ENCODE peak calls at places on chromosomes 12 and 14, in ten cellular contexts. H is sigmoid colon, I is prostate gland, K is transverse colon, U is HCT116, Y is endothelial cell of umbilical vein, G is GM12878, J is HepG2, X is suprapubic skin, E is breast epithelium. C is an unnamed sample.
A peak's percentile ranks its signal among the peaks of the same experiment; 100 is the strongest.

GRCh38 chr12:27434673-27435565 is 11.6 kb upstream of the SMCO2 start:
- DNase-seq in G (no peak), J (no peak), X (no peak), U (no peak), E (no peak), K (no peak), I (peak; percentile 4), Y (peak; percentile 17), H (no peak), C (no peak)

GRCh38 chr12:53004178-53004577 is 2.1 kb upstream of the EIF4B start:
- DNase-seq in H (no peak), U (no peak), G (no peak), X (no peak), E (no peak), J (no peak), I (no peak), K (no peak), Y (no peak), C (no peak)

GRCh38 chr12:115632323-115632722 is 645.2 kb downstream of the MED13L start:
- DNase-seq in X (no peak), E (no peak), H (no peak), U (no peak), G (no peak), K (no peak), I (peak; percentile 11), Y (no peak), J (no peak), C (no peak)

GRCh38 chr14:102042699-102043098 is 44.1 kb downstream of the HSP90AA1 start:
- DNase-seq in I (no peak), Y (no peak), H (no peak), X (no peak), K (no peak), G (no peak), E (no peak), U (no peak), J (no peak), C (no peak)

GRCh38 chr12:119802472-119802871 is 74.6 kb downstream of the CIT start:
- DNase-seq in X (peak; percentile 73), H (peak; percentile 73), K (peak; percentile 15), J (no peak), U (no peak), G (no peak), E (no peak), Y (no peak), I (peak; percentile 30), C (no peak)

GRCh38 chr12:67356400-67356799 is 87.2 kb downstream of the CAND1 start:
- DNase-seq in H (no peak), J (no peak), U (no peak), K (no peak), G (no peak), X (no peak), Y (no peak), E (no peak), I (no peak), C (no peak)

GRCh38 chr12:2453076-2453806 is 341.5 kb upstream of the FKBP4 start:
- DNase-seq in H (peak; percentile 3), I (no peak), J (no peak), K (no peak), Y (no peak), X (no peak), U (no peak), E (no peak), G (no peak), C (no peak)

GRCh38 chr14:66092748-66093147 is 393.4 kb upstream of the CCDC196 start:
- DNase-seq in Y (no peak), K (no peak), J (no peak), X (no peak), H (no peak), U (no peak), G (no peak), E (no peak), I (no peak), C (no peak)

GRCh38 chr12:125690841-125691240 is 625.6 kb downstream of the AACS start:
- DNase-seq in I (no peak), J (no peak), U (no peak), H (no peak), K (no peak), E (no peak), X (no peak), G (no peak), Y (no peak), C (no peak)

GRCh38 chr12:50685641-50686040 is 78.3 kb upstream of the ATF1 start:
- DNase-seq in U (no peak), I (no peak), H (no peak), G (no peak), E (no peak), X (no peak), J (no peak), K (no peak), Y (no peak), C (no peak)

GRCh38 chr14:77320238-77320935 is at the start of gene POMT2:
- DNase-seq in K (peak; percentile 95), H (peak; percentile 97), Y (peak; percentile 94), I (peak; percentile 93), U (peak; percentile 78), G (peak; percentile 64), J (peak; percentile 88), X (peak; percentile 97), E (peak; percentile 97), C (peak; percentile 95)
- TF ChIP-seq POLR2AphosphoS5 in K (peak; percentile 69), H (peak; percentile 83), Y (no peak), I (peak; percentile 84), U (peak; percentile 47), G (no peak), J (peak; percentile 76), X (no peak), E (peak; percentile 67), C (peak; percentile 80)

GRCh38 chr14:94623422-94623809 is 11.2 kb downstream of the SERPINA3 start:
- DNase-seq in H (peak; percentile 5), Y (no peak), U (no peak), E (no peak), X (no peak), J (no peak), G (no peak), K (no peak), I (no peak), C (no peak)

GRCh38 chr14:94623856-94624499 is 11.8 kb downstream of the SERPINA3 start:
- DNase-seq in U (no peak), E (no peak), J (no peak), H (peak; percentile 54), Y (no peak), X (peak; percentile 44), G (no peak), I (no peak), K (no peak), C (no peak)

GRCh38 chr14:94624537-94625352 is 12.6 kb downstream of the SERPINA3 start:
- DNase-seq in X (peak; percentile 32), E (no peak), J (no peak), I (no peak), U (no peak), G (no peak), H (peak; percentile 17), K (no peak), Y (no peak), C (no peak)

GRCh38 chr14:94621358-94622134 is 9.4 kb downstream of the SERPINA3 start:
- DNase-seq in U (no peak), K (no peak), Y (no peak), E (no peak), J (no peak), H (peak; percentile 50), G (no peak), I (no peak), X (peak; percentile 36), C (no peak)

DNA sequence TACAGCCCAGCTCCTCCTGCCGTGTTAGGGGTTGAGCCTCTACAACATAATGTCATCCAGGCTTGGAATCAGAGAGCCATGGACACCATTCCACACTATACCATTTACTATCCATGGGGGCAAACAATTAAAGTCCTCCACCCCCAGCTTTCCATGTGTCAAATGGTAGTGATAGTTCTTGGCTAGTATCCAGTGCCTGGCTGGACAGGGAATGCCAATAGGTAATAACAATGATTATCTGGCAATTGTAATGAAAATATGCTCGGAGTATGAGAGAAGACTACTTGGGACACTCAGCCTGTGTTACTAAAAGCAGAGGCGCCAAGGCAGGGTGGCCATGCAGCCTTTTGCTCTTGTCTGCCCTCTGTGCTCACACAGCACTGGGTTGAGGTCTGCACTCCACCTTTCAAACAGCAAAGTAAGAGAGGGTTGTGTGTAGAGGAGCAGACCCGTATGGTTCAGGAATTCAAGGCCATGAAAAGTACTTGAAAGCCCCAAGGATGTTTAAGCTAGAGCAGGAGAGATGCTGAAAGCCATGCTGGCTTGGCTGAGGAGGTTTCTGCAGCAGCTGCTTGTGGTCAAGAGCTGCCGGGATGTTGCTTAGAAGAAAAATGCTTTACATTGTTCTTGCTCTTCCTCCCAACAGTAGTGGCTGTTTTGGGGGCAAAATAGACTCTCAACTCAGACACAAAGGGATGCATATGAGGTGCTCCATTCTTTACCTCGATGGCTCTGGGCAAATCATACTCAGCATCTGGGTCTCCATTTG is 10.6 kb downstream of the SERPINA3 start:
- DNase-seq in Y (no peak), G (no peak), J (no peak), I (no peak), H (peak; percentile 25), X (peak; percentile 26), E (no peak), U (no peak), K (no peak), C (no peak)
- H3K27ac ChIP-seq in Y (no peak overlapping the region), G (no peak overlapping the region), J (no peak overlapping the region), I (no peak overlapping the region), H (no peak overlapping the region), X (no peak overlapping the region), E (no peak overlapping the region), U (no peak overlapping the region), K (no peak overlapping the region), C (no peak overlapping the region)

GRCh38 chr14:61121293-61121897 is 140.3 kb downstream of the SLC38A6 start:
- DNase-seq in X (no peak), G (no peak), I (no peak), H (no peak), E (no peak), K (no peak), Y (no peak), U (no peak), J (no peak), C (no peak)

GRCh38 chr14:61116369-61116768 is 135.3 kb downstream of the SLC38A6 start:
- DNase-seq in E (no peak), K (no peak), J (no peak), I (no peak), Y (no peak), H (no peak), G (no peak), X (no peak), U (no peak), C (no peak)

GRCh38 chr14:61119006-61119405 is 138.0 kb downstream of the SLC38A6 start:
- DNase-seq in H (no peak), E (no peak), G (no peak), Y (no peak), I (no peak), K (no peak), J (no peak), X (no peak), U (no peak), C (no peak)

GRCh38 chr14:61122862-61123261 is 141.8 kb downstream of the SLC38A6 start:
- DNase-seq in X (no peak), J (no peak), K (no peak), U (no peak), E (no peak), Y (no peak), I (no peak), H (no peak), G (no peak), C (no peak)

GRCh38 chr14:61120576-61120975 is 139.5 kb downstream of the SLC38A6 start:
- DNase-seq in J (no peak), X (no peak), K (no peak), U (no peak), I (no peak), H (no peak), E (no peak), Y (no peak), G (no peak), C (no peak)
- TF ChIP-seq POLR2AphosphoS5 in J (no peak), X (no peak), K (no peak), U (no peak), I (no peak), H (no peak), E (no peak), Y (no peak), G (no peak), C (no peak)

GRCh38 chr12:108425238-108425795 is 86.2 kb upstream of the CMKLR1 start:
- DNase-seq in X (no peak), G (no peak), I (no peak), U (no peak), E (no peak), H (no peak), J (no peak), Y (no peak), K (no peak), C (no peak)
- H3K27ac ChIP-seq in X (no peak overlapping the region), G (no peak overlapping the region), I (no peak overlapping the region), U (no peak overlapping the region), E (no peak overlapping the region), H (no peak overlapping the region), J (no peak overlapping the region), Y (no peak overlapping the region), K (no peak overlapping the region), C (no peak overlapping the region)

C was measured in stomach.